ENCODE peak calls at places on chromosome 17, in ten cellular contexts. F is colonic mucosa, X is kidney epithelial cell, U is Peyer's patch, P is mucosa of descending colon, Y is type B pancreatic cell, T is heart right ventricle, G is ovary, H is nephron progenitor cell, E is HFFc6. C is an unnamed sample.

GRCh38 chr17:82882715-82883446 is 43.1 kb upstream of the ZNF750 start:
- DNase-seq in X (no peak), U (no peak), P (peak), Y (no peak), F (peak), E (no peak), H (no peak), T (no peak), G (no peak), C (no peak)

GRCh38 chr17:15999974-16000827 is 577 bp downstream of the TTC19 start:
- DNase-seq in T (peak), Y (no peak), X (no peak), F (no peak), U (no peak), E (peak), G (peak), P (peak), H (peak), C (no peak)

GRCh38 chr17:42422958-42423712 is at the start of gene CAVIN1:
- DNase-seq in Y (peak), P (peak), E (peak), U (peak), G (peak), X (no peak), F (peak), H (peak), T (peak), C (peak)

GRCh38 chr17:49414271-49414621 is 436 bp downstream of the PHB1 start:
- DNase-seq in F (peak), X (no peak), Y (no peak), T (no peak), H (peak), G (no peak), E (no peak), U (no peak), P (no peak), C (peak)

GRCh38 chr17:36935681-36936454 is 1.4 kb upstream of the LHX1 start:
- DNase-seq in P (no peak), T (no peak), U (peak), X (no peak), F (no peak), G (no peak), E (no peak), Y (no peak), H (no peak), C (no peak)

GRCh38 chr17:46770818-46771600 is 47.5 kb downstream of the WNT3 start:
- DNase-seq in X (no peak), Y (no peak), P (no peak), H (peak), U (peak), E (peak), F (peak), T (peak), G (no peak), C (peak)

GRCh38 chr17:75896360-75897075 is at the start of gene TRIM65:
- DNase-seq in P (peak), U (peak), X (no peak), F (peak), Y (peak), H (peak), E (peak), G (peak), T (peak), C (peak)

GRCh38 chr17:78794399-78794798 is 12.3 kb upstream of the CYTH1 start:
- DNase-seq in P (no peak), X (no peak), U (no peak), G (no peak), H (no peak), E (no peak), F (no peak), Y (no peak), T (no peak), C (no peak)

GRCh38 chr17:30278032-30278431 is 13.7 kb downstream of the BLMH start:
- DNase-seq in H (no peak), Y (no peak), T (no peak), F (no peak), U (no peak), P (no peak), X (no peak), E (peak), G (no peak), C (no peak)

GRCh38 chr17:56866076-56866475 is 32.1 kb downstream of the DGKE start:
- DNase-seq in T (no peak), U (no peak), E (no peak), H (no peak), Y (no peak), X (no peak), G (no peak), F (no peak), P (no peak), C (no peak)

GRCh38 chr17:79046501-79047280 is 22.7 kb downstream of the C1QTNF1 start:
- DNase-seq in Y (no peak), T (peak), X (no peak), P (no peak), G (no peak), H (no peak), U (peak), E (no peak), F (no peak), C (peak)

GRCh38 chr17:5705081-5705875 is 121.0 kb upstream of the NLRP1 start:
- DNase-seq in Y (peak), H (peak), E (no peak), U (no peak), P (no peak), X (no peak), G (no peak), F (no peak), T (no peak), C (no peak)

GRCh38 chr17:17812211-17813054 is 24.4 kb downstream of the SREBF1 start:
- DNase-seq in X (no peak), G (peak), T (peak), P (no peak), E (peak), U (peak), F (peak), H (peak), Y (peak), C (peak)

GRCh38 chr17:75047398-75048098 is 523 bp downstream of the KCTD2 start:
- DNase-seq in T (peak), E (no peak), H (peak), X (no peak), Y (no peak), G (peak), F (peak), U (peak), P (peak), C (no peak)

GRCh38 chr17:82570282-82570681 is 50.8 kb downstream of the FOXK2 start:
- DNase-seq in H (peak), X (no peak), T (no peak), E (no peak), G (no peak), Y (no peak), U (no peak), P (no peak), F (no peak), C (no peak)

DNA sequence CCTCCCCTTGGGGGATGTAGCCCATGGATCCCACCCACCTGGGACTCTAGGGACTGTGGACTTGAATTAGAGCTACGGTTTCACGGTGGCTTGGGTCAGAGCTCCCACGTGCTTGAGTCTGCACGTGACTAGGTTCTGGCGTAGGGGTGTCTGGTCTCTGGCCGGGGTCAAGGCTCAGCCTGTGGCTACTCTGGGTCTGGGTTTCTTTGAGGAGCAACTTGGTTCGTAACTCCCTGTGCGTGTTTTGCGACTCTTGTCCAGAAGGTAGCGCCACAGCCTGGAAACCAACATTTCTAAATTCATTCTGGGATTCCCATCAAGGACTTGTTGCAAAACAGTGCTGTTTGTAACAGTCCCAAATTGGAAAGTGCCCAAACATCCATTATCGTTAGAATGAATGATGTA is 462 bp upstream of the GGT6 start:
- DNase-seq in U (peak), H (no peak), X (no peak), F (peak), P (no peak), E (no peak), T (no peak), G (peak), Y (no peak), C (no peak)
- TF ChIP-seq CTCF in U (no peak), H (no peak), X (peak), F (no peak), P (no peak), E (no peak), T (no peak), G (peak), Y (peak), C (no peak)

DNA sequence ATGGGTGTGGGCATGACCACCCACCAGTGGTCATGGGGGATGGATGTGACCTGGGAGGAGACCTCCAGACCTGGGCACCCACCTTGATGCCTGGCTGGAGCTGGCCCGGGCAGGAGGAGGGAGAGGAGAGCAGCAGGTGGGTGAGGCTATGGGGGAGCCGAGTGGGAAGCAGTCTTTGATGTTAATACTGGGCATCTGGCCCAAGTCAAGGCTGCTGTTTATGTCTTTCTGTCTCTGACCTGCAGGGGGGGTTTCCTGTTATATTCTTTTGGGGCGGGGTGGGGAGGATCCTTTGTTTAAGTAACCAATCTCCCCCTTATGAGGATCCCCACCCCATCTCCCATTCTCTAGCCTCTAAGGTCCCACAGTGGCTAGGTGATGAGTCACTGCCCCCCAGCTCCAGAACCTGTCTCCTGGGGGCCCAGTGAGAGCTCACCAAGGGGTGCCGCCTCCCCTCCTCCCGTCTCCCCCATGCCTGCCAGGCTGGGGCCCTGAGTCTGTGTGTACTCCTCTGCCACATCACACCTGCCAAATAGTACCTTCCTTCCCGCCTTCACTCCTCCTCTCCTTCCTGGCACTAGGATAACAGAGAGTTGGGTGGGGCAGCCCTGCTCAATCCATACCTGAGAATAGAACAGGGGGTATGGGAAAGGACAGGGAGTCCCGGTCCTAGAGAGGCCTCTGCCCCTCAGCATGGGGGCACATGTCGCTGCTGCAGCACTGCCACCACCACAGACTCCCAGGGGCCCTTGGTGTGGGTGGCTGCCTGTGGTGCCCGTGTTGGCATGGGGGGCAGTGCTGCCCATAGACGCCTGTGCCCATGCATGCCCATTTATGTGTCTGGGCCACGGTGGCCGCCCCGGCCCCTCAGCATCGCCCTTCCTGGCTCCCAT is 7.2 kb downstream of the THRA start:
- DNase-seq in H (no peak), Y (no peak), F (peak), X (no peak), U (peak), P (peak), T (peak), E (peak), G (peak), C (peak)
- TF ChIP-seq CTCF in H (no peak), Y (peak), F (no peak), X (peak), U (peak), P (no peak), T (peak), E (peak), G (peak), C (peak)

DNA sequence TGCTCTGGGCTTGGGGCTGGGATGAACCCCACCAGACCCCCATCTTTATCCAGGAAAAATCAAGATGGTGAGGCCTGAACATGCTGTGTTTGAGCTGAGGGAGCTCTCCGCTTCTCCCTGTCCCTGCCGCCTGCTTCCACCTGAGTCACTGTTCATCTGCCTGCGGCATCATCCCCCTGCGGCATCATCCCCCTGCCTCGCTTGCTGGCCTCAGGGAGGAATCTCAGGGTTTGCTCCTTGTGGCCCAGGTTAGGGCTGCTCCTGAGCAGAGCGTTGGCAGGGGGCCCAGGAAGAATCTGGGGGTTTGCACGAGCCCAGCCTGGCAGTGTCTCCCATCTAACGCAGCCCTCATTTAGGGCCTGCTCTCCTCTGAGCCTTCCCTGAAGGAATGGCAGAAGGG is 11.4 kb upstream of the RAP1GAP2 start:
- DNase-seq in X (no peak), U (no peak), F (no peak), Y (no peak), E (no peak), T (no peak), H (no peak), P (no peak), G (no peak), C (no peak)
- TF ChIP-seq CTCF in X (no peak), U (no peak), F (no peak), Y (no peak), E (no peak), T (no peak), H (no peak), P (no peak), G (no peak), C (no peak)

GRCh38 chr17:80942360-80943345 is 49.0 kb upstream of the CHMP6 start:
- DNase-seq in Y (no peak), E (peak), U (peak), T (peak), P (peak), X (no peak), F (peak), G (peak), H (no peak), C (no peak)
- TF ChIP-seq CTCF in Y (no peak), E (no peak), U (no peak), T (peak), P (no peak), X (no peak), F (no peak), G (peak), H (no peak), C (no peak)

GRCh38 chr17:38798614-38799500 is 499 bp downstream of the PIP4K2B start:
- DNase-seq in X (no peak), H (no peak), T (peak), U (no peak), F (peak), P (peak), E (peak), G (peak), Y (peak), C (no peak)
- TF ChIP-seq CTCF in X (no peak), H (no peak), T (no peak), U (peak), F (no peak), P (no peak), E (peak), G (no peak), Y (no peak), C (no peak)

C was measured in GM13977.